ENCODE peak calls at places on chromosome 22, in seven cellular contexts. P, Y, W, M, K, A and G are unnamed samples.

GRCh38 chr22:46795845-46796565 is 33.6 kb downstream of the TBC1D22A start:
- DNase-seq in K (no peak), Y (peak), M (no peak), P (no peak), W (no peak), A (no peak), G (no peak)

GRCh38 chr22:28772633-28773460 is at the start of gene CCDC117:
- DNase-seq in W (peak), A (peak), K (peak), M (peak), Y (peak), P (peak), G (peak)

GRCh38 chr22:39914584-39914983 is 13.7 kb downstream of the GRAP2 start:
- DNase-seq in M (no peak), W (no peak), K (no peak), Y (no peak), P (no peak), A (no peak), G (no peak)

GRCh38 chr22:39250131-39250530 is 5.3 kb upstream of the PDGFB start:
- DNase-seq in Y (no peak), K (no peak), M (no peak), W (no peak), P (no peak), A (no peak), G (no peak)

GRCh38 chr22:20944042-20944441 is 23.0 kb upstream of the AIFM3 start:
- DNase-seq in Y (no peak), W (no peak), M (no peak), P (no peak), A (no peak), K (no peak), G (no peak)

GRCh38 chr22:29040385-29041275 is 21.0 kb downstream of the C22orf31 start:
- DNase-seq in M (peak), A (peak), Y (peak), P (peak), W (peak), K (peak), G (no peak)

GRCh38 chr22:20571531-20572007 is 64.2 kb downstream of the MED15 start:
- DNase-seq in P (no peak), K (peak), Y (no peak), A (peak), W (peak), M (peak), G (no peak)

GRCh38 chr22:40721266-40721665 is 42.0 kb downstream of the MCHR1 start:
- DNase-seq in M (no peak), P (no peak), Y (no peak), A (peak), W (no peak), K (peak), G (no peak)

GRCh38 chr22:24198682-24199052 is 17.4 kb downstream of the SUSD2 start:
- DNase-seq in W (no peak), M (no peak), A (no peak), Y (no peak), K (no peak), P (no peak), G (no peak)

GRCh38 chr22:39928556-39929401 is 27.9 kb downstream of the GRAP2 start:
- DNase-seq in M (no peak), P (no peak), K (no peak), A (no peak), W (no peak), Y (no peak), G (no peak)

GRCh38 chr22:31950226-31950625 is 5.9 kb downstream of the YWHAH start:
- DNase-seq in P (peak), W (no peak), Y (no peak), K (no peak), M (no peak), A (peak), G (no peak)

GRCh38 chr22:40723396-40723933 is 44.2 kb downstream of the MCHR1 start:
- DNase-seq in Y (no peak), P (no peak), W (no peak), K (no peak), A (no peak), M (no peak), G (no peak)

GRCh38 chr22:46812034-46812605 is 49.7 kb downstream of the TBC1D22A start:
- DNase-seq in P (no peak), Y (no peak), K (no peak), W (no peak), A (no peak), M (no peak), G (no peak)

GRCh38 chr22:31019276-31019930 is 50.3 kb downstream of the TUG1 start:
- DNase-seq in Y (no peak), A (no peak), P (no peak), M (no peak), W (no peak), K (no peak), G (no peak)

GRCh38 chr22:25347752-25348102 is 128.3 kb downstream of the CRYBB2 start:
- DNase-seq in M (no peak), Y (no peak), P (no peak), W (peak), K (no peak), A (peak), G (no peak)

GRCh38 chr22:32802291-32802826 is 854 bp downstream of the TIMP3 start:
- DNase-seq in M (peak), Y (no peak), P (no peak), K (no peak), W (peak), A (peak), G (no peak)

GRCh38 chr22:25382762-25383161 is 163.3 kb downstream of the CRYBB2 start:
- DNase-seq in A (no peak), P (no peak), Y (no peak), W (no peak), M (no peak), K (no peak), G (no peak)

GRCh38 chr22:19756288-19757128 is 4.1 kb upstream of the TBX1 start:
- DNase-seq in A (no peak), K (peak), M (no peak), Y (peak), W (peak), P (no peak), G (peak)

GRCh38 chr22:35349368-35349703 is 31.6 kb upstream of the HMOX1 start:
- DNase-seq in M (no peak), Y (no peak), K (no peak), A (no peak), P (no peak), W (no peak), G (no peak)

GRCh38 chr22:40220316-40221054 is 42.8 kb downstream of the TNRC6B start:
- DNase-seq in K (no peak), P (peak), M (peak), Y (no peak), A (peak), W (peak), G (no peak)

GRCh38 chr22:24146190-24146616 is 35.1 kb upstream of the SUSD2 start:
- DNase-seq in A (peak), P (peak), W (peak), M (peak), Y (peak), K (peak), G (peak)

GRCh38 chr22:23245045-23245798 is 64.9 kb downstream of the BCR start:
- DNase-seq in K (no peak), M (no peak), A (peak), Y (peak), P (no peak), W (peak), G (no peak)

GRCh38 chr22:46757104-46757503 is 5.3 kb upstream of the TBC1D22A start:
- DNase-seq in Y (no peak), A (no peak), M (no peak), K (no peak), W (no peak), P (no peak), G (no peak)

GRCh38 chr22:32760815-32761214 is 40.7 kb upstream of the TIMP3 start:
- DNase-seq in A (no peak), P (no peak), Y (no peak), M (no peak), K (no peak), W (no peak), G (no peak)

GRCh38 chr22:20150381-20151275 is at the start of gene CCDC188:
- DNase-seq in K (no peak), M (no peak), Y (no peak), A (no peak), W (no peak), P (no peak), G (no peak)

GRCh38 chr22:23691748-23692423 is 1.1 kb downstream of the RGL4 start:
- DNase-seq in K (no peak), A (no peak), Y (no peak), W (no peak), P (no peak), M (no peak), G (no peak)

GRCh38 chr22:28899199-28899853 is 16.0 kb downstream of the ZNRF3 start:
- DNase-seq in W (no peak), Y (no peak), A (no peak), M (no peak), P (peak), K (no peak), G (no peak)

GRCh38 chr22:21837184-21837979 is 30.1 kb downstream of the MAPK1 start:
- DNase-seq in K (peak), W (peak), P (no peak), M (peak), Y (no peak), A (peak), G (no peak)

GRCh38 chr22:41966607-41967240 is 2.5 kb upstream of the SEPTIN3 start:
- DNase-seq in Y (peak), W (peak), A (peak), K (peak), M (peak), P (no peak), G (no peak)

GRCh38 chr22:20128902-20129746 is 2.5 kb upstream of the ZDHHC8 start:
- DNase-seq in K (peak), P (no peak), M (peak), Y (no peak), A (peak), W (peak), G (no peak)

GRCh38 chr22:38313384-38313955 is 3.8 kb downstream of the CSNK1E start:
- DNase-seq in W (peak), A (peak), P (peak), Y (no peak), K (peak), M (peak), G (peak)

GRCh38 chr22:30822216-30823014 is 127.7 kb downstream of the OSBP2 start:
- DNase-seq in A (no peak), K (no peak), P (no peak), M (no peak), Y (no peak), W (no peak), G (no peak)

GRCh38 chr22:32331236-32331917 is 26.3 kb upstream of the RFPL3 start:
- DNase-seq in P (peak), Y (no peak), K (no peak), M (no peak), A (no peak), W (no peak), G (no peak)

GRCh38 chr22:29733362-29734322 is 13.8 kb downstream of the CABP7 start:
- DNase-seq in M (no peak), Y (no peak), K (no peak), P (no peak), W (no peak), A (no peak), G (no peak)

GRCh38 chr22:31082606-31083376 is 1.7 kb downstream of the SMTN start:
- DNase-seq in W (peak), P (peak), M (peak), A (peak), K (peak), Y (peak), G (no peak)

GRCh38 chr22:21876486-21877176 is 9.2 kb upstream of the MAPK1 start:
- DNase-seq in P (no peak), K (no peak), W (peak), M (peak), A (peak), Y (no peak), G (no peak)

GRCh38 chr22:40967120-40967760 is 16.1 kb downstream of the RBX1 start:
- DNase-seq in Y (no peak), P (no peak), A (no peak), K (no peak), W (no peak), M (no peak), G (peak)

GRCh38 chr22:45818130-45819085 is 146.8 kb downstream of the ATXN10 start:
- DNase-seq in K (no peak), W (no peak), M (no peak), P (no peak), Y (no peak), A (no peak), G (no peak)

GRCh38 chr22:37139762-37140161 is 10.0 kb downstream of the IL2RB start:
- DNase-seq in W (no peak), K (no peak), A (no peak), M (no peak), Y (no peak), P (no peak), G (no peak)
- TF ChIP-seq CTCF in W (no peak), K (no peak), A (no peak), M (no peak), Y (peak), P (no peak), G (no peak)

GRCh38 chr22:44145544-44145943 is 35.2 kb upstream of the PARVG start:
- DNase-seq in Y (no peak), W (no peak), A (no peak), M (no peak), K (no peak), P (no peak), G (no peak)

GRCh38 chr22:44146088-44146861 is 34.5 kb upstream of the PARVG start:
- DNase-seq in A (no peak), M (no peak), W (no peak), Y (no peak), P (no peak), K (no peak), G (no peak)

GRCh38 chr22:44151661-44152060 is 29.1 kb upstream of the PARVG start:
- DNase-seq in M (peak), K (peak), A (peak), P (peak), W (peak), Y (no peak), G (no peak)

GRCh38 chr22:44147036-44147645 is 33.6 kb upstream of the PARVG start:
- DNase-seq in A (no peak), Y (no peak), M (no peak), P (no peak), W (no peak), K (no peak), G (no peak)

DNA sequence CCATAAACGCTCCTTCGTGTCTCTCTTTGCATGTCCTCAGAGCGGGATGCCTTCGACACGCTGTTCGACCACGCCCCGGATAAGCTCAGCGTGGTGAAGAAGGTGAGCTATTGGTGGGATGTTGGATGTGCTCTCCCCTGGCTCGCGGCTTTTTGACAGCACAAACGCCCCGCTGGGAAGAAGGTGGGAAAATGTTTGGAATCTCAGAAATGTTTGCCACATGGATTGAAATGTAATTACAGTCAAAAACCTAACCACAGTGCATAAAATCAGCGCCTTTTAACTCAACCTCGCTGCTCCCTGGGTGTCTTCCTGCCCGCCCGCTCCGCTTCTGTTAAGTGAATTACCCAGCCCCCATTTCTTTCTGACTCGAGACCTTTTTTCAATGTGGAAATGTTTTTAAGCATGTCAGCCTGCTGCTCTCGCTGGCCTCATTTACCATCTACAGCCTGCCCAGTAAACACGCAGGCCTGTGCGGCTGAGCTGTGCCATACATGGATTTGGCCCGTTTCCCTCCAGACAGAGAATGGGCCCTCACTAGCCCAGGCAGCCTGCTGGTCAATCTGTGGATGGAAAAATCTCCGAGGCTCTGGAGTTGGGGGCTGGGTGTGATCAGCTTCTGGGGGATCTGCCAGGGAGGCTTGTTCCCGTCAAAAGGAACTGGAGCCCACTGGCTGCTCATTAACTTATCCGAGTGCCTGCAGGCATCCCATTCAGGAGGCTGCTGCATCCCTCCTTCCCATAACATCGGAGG is 32.7 kb upstream of the PARVG start:
- DNase-seq in P (no peak), A (no peak), Y (no peak), K (no peak), W (no peak), M (peak), G (no peak)
- H3K4me3 ChIP-seq in P (no peak), A (no peak), Y (no peak), K (no peak), W (no peak), M (no peak), G (no peak)

DNA sequence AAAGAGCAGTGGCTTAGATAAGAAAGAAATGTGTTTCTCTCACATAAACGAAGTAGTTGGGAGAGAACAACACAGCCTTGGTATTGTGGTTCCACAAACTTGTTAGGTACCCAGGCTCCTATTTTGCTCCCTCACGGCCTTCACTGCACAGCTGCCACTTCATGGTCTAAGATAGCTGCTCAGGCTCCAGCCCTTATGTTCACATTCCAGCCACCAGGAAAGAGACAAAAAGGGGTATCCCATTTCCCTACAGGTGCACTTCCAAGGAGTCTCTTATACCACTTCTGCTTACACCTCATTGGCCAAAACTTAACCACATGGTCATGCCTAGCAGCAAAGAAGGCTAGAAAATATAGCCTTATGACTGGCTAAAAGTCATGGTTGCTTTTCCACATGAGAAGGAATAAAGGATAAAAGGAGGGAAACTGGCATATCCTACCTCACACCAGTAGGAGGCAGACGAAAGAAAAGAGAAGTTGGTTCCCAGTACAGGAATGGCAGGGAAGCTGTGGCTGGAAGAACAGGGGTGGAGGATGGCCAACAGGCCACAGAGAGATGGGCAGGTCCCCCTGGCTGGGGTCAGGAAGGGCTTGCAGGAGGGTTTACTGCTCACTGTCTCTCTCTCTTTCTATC is 5.4 kb upstream of the HDHD5 start:
- DNase-seq in Y (no peak), M (no peak), P (no peak), W (peak), A (no peak), K (no peak), G (no peak)
- TF ChIP-seq CTCF in Y (no peak), M (peak), P (no peak), W (peak), A (peak), K (peak), G (peak)

DNA sequence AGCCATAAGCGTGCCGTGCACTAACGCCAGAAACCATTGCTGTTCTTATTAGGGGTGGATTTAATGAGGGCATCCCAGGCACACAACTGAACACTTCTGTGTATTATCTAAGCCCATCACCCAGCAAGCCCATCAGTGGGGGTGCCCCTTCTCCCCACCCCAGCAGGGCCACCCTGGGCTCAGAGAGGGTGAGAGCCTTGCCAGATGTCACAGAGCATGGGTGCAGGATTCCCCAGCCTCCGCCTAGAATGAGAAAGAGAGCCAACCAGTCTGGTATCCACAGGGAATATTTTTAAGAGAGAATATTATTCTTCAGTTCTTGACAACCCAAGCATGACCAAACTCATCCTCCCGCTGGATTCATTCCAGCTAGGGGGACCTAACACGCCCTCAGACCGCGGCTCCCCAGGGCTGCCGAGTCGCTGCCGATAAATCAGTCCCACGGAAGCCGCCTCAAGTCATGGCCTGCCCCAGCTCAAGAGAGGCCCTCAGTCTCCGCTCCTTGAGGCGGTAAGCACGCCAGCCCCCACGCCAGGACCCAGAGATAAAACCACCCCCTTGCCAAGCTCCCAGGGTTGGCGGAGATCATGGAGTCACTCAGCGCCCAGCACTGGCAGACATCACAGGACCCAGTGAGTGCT is 47.2 kb downstream of the MN1 start:
- DNase-seq in K (no peak), M (peak), W (no peak), P (peak), A (peak), Y (no peak), G (peak)
- H3K4me3 ChIP-seq in K (no peak), M (no peak), W (no peak), P (no peak), A (no peak), Y (no peak), G (no peak)

GRCh38 chr22:49960159-49960966 is at the start of gene PIM3:
- DNase-seq in W (peak), A (peak), K (peak), M (peak), P (peak), Y (peak), G (peak)
- TF ChIP-seq CTCF in W (no peak), A (no peak), K (no peak), M (no peak), P (no peak), Y (no peak), G (no peak)

GRCh38 chr22:36419912-36420882 is 32.4 kb upstream of the MYH9 start:
- DNase-seq in K (no peak), A (no peak), W (peak), M (no peak), Y (peak), P (no peak), G (no peak)

GRCh38 chr22:36415415-36416168 is 27.8 kb upstream of the MYH9 start:
- DNase-seq in W (peak), K (no peak), P (no peak), M (no peak), A (no peak), Y (peak), G (no peak)

GRCh38 chr22:36422287-36423014 is 34.7 kb upstream of the MYH9 start:
- DNase-seq in Y (peak), K (no peak), A (no peak), M (no peak), P (no peak), W (no peak), G (no peak)

GRCh38 chr22:36417281-36417686 is 29.5 kb upstream of the MYH9 start:
- DNase-seq in Y (no peak), P (no peak), W (peak), M (no peak), A (no peak), K (peak), G (peak)

GRCh38 chr22:36419177-36419911 is 31.6 kb upstream of the MYH9 start:
- DNase-seq in Y (peak), P (peak), K (no peak), W (peak), A (peak), M (peak), G (no peak)
- H3K4me3 ChIP-seq in Y (peak), P (peak), K (no peak), W (peak), A (no peak), M (no peak), G (peak)